ENCODE peak calls at places on chromosome 3, in five cellular contexts. B is NCI-H1105 treated with DMSO at 0.1 percent for 48 hours, X is GM20000, F is neuronal stem cell, M is neural crest cell. D is an unnamed sample.

GRCh38 chr3:131491775-131492174 is 11.0 kb downstream of the MRPL3 start:
- DNase-seq in B (no peak), X (no peak), F (no peak), M (no peak), D (no peak)

GRCh38 chr3:50189274-50189673 is 2.1 kb upstream of the GNAT1 start:
- DNase-seq in B (peak; percentile 28), X (peak; percentile 68), F (peak; percentile 66), M (peak; percentile 51), D (peak; percentile 72)

GRCh38 chr3:159950156-159950898 is 38.3 kb upstream of the IL12A start:
- DNase-seq in B (no peak), X (peak; percentile 14), F (no peak), M (no peak), D (no peak)

GRCh38 chr3:125054436-125055164 is 1.2 kb downstream of the HEG1 start:
- DNase-seq in B (peak; percentile 16), X (peak; percentile 84), F (no peak), M (no peak), D (no peak)

GRCh38 chr3:11059090-11059798 is 66.7 kb downstream of the SLC6A1 start:
- DNase-seq in B (peak; percentile 60), X (peak; percentile 69), F (peak; percentile 57), M (peak; percentile 62), D (peak; percentile 71)

GRCh38 chr3:130918328-130918727 is 24.4 kb downstream of the ATP2C1 start:
- DNase-seq in B (no peak), X (no peak), F (no peak), M (no peak), D (no peak)

GRCh38 chr3:89116486-89116885 is 9.1 kb downstream of the EPHA3 start:
- DNase-seq in B (no peak), X (no peak), F (no peak), M (no peak), D (no peak)

GRCh38 chr3:112818289-112818688 is 28.4 kb downstream of the CD200R1L start:
- DNase-seq in B (no peak), X (peak; percentile 10), F (no peak), M (no peak), D (no peak)

GRCh38 chr3:174397848-174398247 is 461.3 kb upstream of the NAALADL2 start:
- DNase-seq in B (peak; percentile 12), X (no peak), F (no peak), M (no peak), D (no peak)

GRCh38 chr3:167837430-167837829 is 101.9 kb downstream of the SERPINI1 start:
- DNase-seq in B (no peak), X (no peak), F (no peak), M (no peak), D (no peak)

GRCh38 chr3:181510500-181510899 is 201.2 kb upstream of the SOX2 start:
- DNase-seq in B (no peak), X (no peak), F (no peak), M (no peak), D (no peak)

GRCh38 chr3:135792174-135792573 is 173.4 kb upstream of the PPP2R3A start:
- DNase-seq in B (peak; percentile 83), X (no peak), F (no peak), M (peak; percentile 14), D (no peak)

GRCh38 chr3:172984938-172985337 is 156.1 kb downstream of the SPATA16 start:
- DNase-seq in B (no peak), X (no peak), F (no peak), M (no peak), D (no peak)

GRCh38 chr3:178289544-178290160 is 246.6 kb upstream of the KCNMB2 start:
- DNase-seq in B (no peak), X (no peak), F (no peak), M (no peak), D (no peak)